ENCODE peak calls at places on chromosomes 4 and X, in ten cellular contexts. C, E, J, B, T, Q, R, Y, S and O are unnamed samples.

GRCh38 chr4:84032372-84032771 is 466.7 kb downstream of the NKX6-1 start:
- DNase-seq in S (no peak), Y (no peak), T (no peak), C (no peak), J (no peak), R (no peak), E (no peak), B (no peak), Q (no peak), O (no peak)

GRCh38 chr4:116839826-116840225 is 245.6 kb downstream of the TRAM1L1 start:
- DNase-seq in Y (no peak), C (no peak), B (no peak), T (no peak), S (no peak), Q (no peak), J (no peak), R (no peak), E (no peak), O (no peak)

GRCh38 chr4:1251773-1252066 is 2.8 kb upstream of the CTBP1 start:
- DNase-seq in E (no peak), S (no peak), Y (no peak), Q (no peak), T (no peak), R (no peak), B (no peak), J (no peak), C (no peak), O (no peak)

GRCh38 chr4:3500111-3500510 is 32.1 kb downstream of the LRPAP1 start:
- DNase-seq in Y (no peak), J (no peak), Q (no peak), R (no peak), S (no peak), B (no peak), C (no peak), T (no peak), E (no peak), O (no peak)

GRCh38 chr4:146273204-146273901 is 59.0 kb downstream of the REELD1 start:
- DNase-seq in Q (no peak), R (no peak), S (no peak), E (no peak), J (no peak), Y (no peak), C (no peak), T (no peak), B (no peak), O (no peak)

GRCh38 chr4:166535865-166536264 is 662.8 kb downstream of the TLL1 start:
- DNase-seq in E (no peak), B (no peak), Y (no peak), S (peak), R (no peak), Q (no peak), T (no peak), C (no peak), J (no peak), O (no peak)

GRCh38 chr4:116358633-116359222 is 726.6 kb downstream of the TRAM1L1 start:
- DNase-seq in B (peak), Q (no peak), T (peak), R (no peak), S (peak), Y (peak), J (no peak), C (peak), E (no peak), O (peak)

GRCh38 chr4:2395038-2395437 is 23.4 kb downstream of the ZFYVE28 start:
- DNase-seq in J (no peak), Q (no peak), Y (no peak), S (no peak), C (no peak), T (no peak), B (no peak), E (no peak), R (no peak), O (no peak)

GRCh38 chrX:135522878-135523693 is 2.6 kb downstream of the INTS6L start:
- DNase-seq in C (no peak), S (no peak), E (no peak), Q (no peak), B (no peak), J (no peak), T (no peak), Y (no peak), R (no peak), O (no peak)

GRCh38 chr4:31674313-31674947 is 954.3 kb downstream of the PCDH7 start:
- DNase-seq in J (no peak), E (no peak), Y (no peak), T (peak), S (peak), Q (no peak), R (no peak), C (no peak), B (no peak), O (peak)

GRCh38 chr4:185020293-185020808 is 2.1 kb downstream of the HELT start:
- DNase-seq in E (no peak), J (no peak), R (no peak), T (peak), B (no peak), S (peak), Y (no peak), Q (no peak), C (no peak), O (peak)

GRCh38 chrX:115957862-115958490 is 212.6 kb upstream of the AGTR2 start:
- DNase-seq in Q (no peak), Y (no peak), J (no peak), S (peak), R (no peak), B (no peak), T (no peak), C (peak), E (no peak), O (peak)

GRCh38 chr4:109816082-109816442 is 500 bp downstream of the GAR1 start:
- DNase-seq in Y (no peak), J (no peak), C (no peak), R (no peak), B (peak), E (peak), S (no peak), Q (no peak), T (peak), O (no peak)

GRCh38 chr4:168605411-168605810 is 108.6 kb downstream of the PALLD start:
- DNase-seq in S (peak), E (no peak), Q (no peak), R (no peak), B (no peak), C (no peak), T (no peak), Y (no peak), J (no peak), O (no peak)

GRCh38 chr4:39892988-39893692 is 84.6 kb downstream of the PDS5A start:
- DNase-seq in B (no peak), Q (no peak), J (no peak), E (no peak), S (no peak), R (no peak), C (no peak), Y (no peak), T (no peak), O (no peak)